ENCODE peak calls at places on chromosomes 2 and 18, in five cellular contexts. One of them, this sample, is unnamed.

GRCh38 chr2:27901219-27901618 is 10.7 kb downstream of the BABAM2 start:
- DNase-seq in CD8-positive, alpha-beta T cell: no peak
- DNase-seq in fibroblast of lung: no peak
- DNase-seq in foreskin fibroblast: peak
- DNase-seq in esophagus squamous epithelium: no peak
- DNase-seq in this sample: no peak

GRCh38 chr2:23924589-23925359 is 2.1 kb downstream of the ATAD2B start:
- DNase-seq in CD8-positive, alpha-beta T cell: no peak
- DNase-seq in fibroblast of lung: no peak
- DNase-seq in foreskin fibroblast: no peak
- DNase-seq in esophagus squamous epithelium: no peak
- DNase-seq in this sample: no peak

GRCh38 chr2:174122185-174122584 is 126.1 kb downstream of the OLA1 start:
- DNase-seq in CD8-positive, alpha-beta T cell: no peak
- DNase-seq in fibroblast of lung: no peak
- DNase-seq in foreskin fibroblast: no peak
- DNase-seq in esophagus squamous epithelium: no peak
- DNase-seq in this sample: no peak

GRCh38 chr2:8481463-8482009 is 200.3 kb upstream of the ID2 start:
- DNase-seq in CD8-positive, alpha-beta T cell: peak
- DNase-seq in fibroblast of lung: no peak
- DNase-seq in foreskin fibroblast: no peak
- DNase-seq in esophagus squamous epithelium: no peak
- DNase-seq in this sample: no peak

GRCh38 chr2:55161295-55162210 is 70.5 kb downstream of the CLHC1 start:
- DNase-seq in CD8-positive, alpha-beta T cell: no peak
- DNase-seq in fibroblast of lung: no peak
- DNase-seq in foreskin fibroblast: no peak
- DNase-seq in esophagus squamous epithelium: no peak
- DNase-seq in this sample: peak

GRCh38 chr18:56756971-56757370 is 105.8 kb downstream of the WDR7 start:
- DNase-seq in CD8-positive, alpha-beta T cell: no peak
- DNase-seq in fibroblast of lung: no peak
- DNase-seq in foreskin fibroblast: no peak
- DNase-seq in esophagus squamous epithelium: no peak
- DNase-seq in this sample: no peak

GRCh38 chr2:45083175-45083574 is 73.9 kb upstream of the SIX2 start:
- DNase-seq in CD8-positive, alpha-beta T cell: no peak
- DNase-seq in fibroblast of lung: peak
- DNase-seq in foreskin fibroblast: no peak
- DNase-seq in esophagus squamous epithelium: no peak
- DNase-seq in this sample: no peak

GRCh38 chr2:99708231-99708630 is 218.4 kb upstream of the REV1 start:
- DNase-seq in CD8-positive, alpha-beta T cell: no peak
- DNase-seq in fibroblast of lung: no peak
- DNase-seq in foreskin fibroblast: no peak
- DNase-seq in esophagus squamous epithelium: no peak
- DNase-seq in this sample: no peak

GRCh38 chr2:112293636-112294401 is 18.4 kb downstream of the ZC3H6 start:
- DNase-seq in CD8-positive, alpha-beta T cell: no peak
- DNase-seq in fibroblast of lung: no peak
- DNase-seq in foreskin fibroblast: no peak
- DNase-seq in esophagus squamous epithelium: no peak
- DNase-seq in this sample: no peak

GRCh38 chr2:191552036-191552435 is 125.9 kb upstream of the NABP1 start:
- DNase-seq in CD8-positive, alpha-beta T cell: no peak
- DNase-seq in fibroblast of lung: no peak
- DNase-seq in foreskin fibroblast: no peak
- DNase-seq in esophagus squamous epithelium: no peak
- DNase-seq in this sample: no peak

GRCh38 chr2:94871226-94872087 is at the start of gene TEKT4:
- DNase-seq in CD8-positive, alpha-beta T cell: no peak
- DNase-seq in fibroblast of lung: no peak
- DNase-seq in foreskin fibroblast: no peak
- DNase-seq in esophagus squamous epithelium: no peak
- DNase-seq in this sample: peak

GRCh38 chr2:172070936-172071335 is 14.4 kb upstream of the DLX1 start:
- DNase-seq in CD8-positive, alpha-beta T cell: no peak
- DNase-seq in fibroblast of lung: no peak
- DNase-seq in foreskin fibroblast: no peak
- DNase-seq in esophagus squamous epithelium: no peak
- DNase-seq in this sample: no peak

GRCh38 chr2:69082430-69082997 is 69.5 kb downstream of the ANTXR1 start:
- DNase-seq in CD8-positive, alpha-beta T cell: no peak
- DNase-seq in fibroblast of lung: peak
- DNase-seq in foreskin fibroblast: peak
- DNase-seq in esophagus squamous epithelium: no peak
- DNase-seq in this sample: no peak

GRCh38 chr2:127050803-127051115 is 56.2 kb downstream of the BIN1 start:
- DNase-seq in CD8-positive, alpha-beta T cell: no peak
- DNase-seq in fibroblast of lung: no peak
- DNase-seq in foreskin fibroblast: no peak
- DNase-seq in esophagus squamous epithelium: no peak
- DNase-seq in this sample: no peak

GRCh38 chr2:127051780-127052067 is 55.2 kb downstream of the BIN1 start:
- DNase-seq in CD8-positive, alpha-beta T cell: no peak
- DNase-seq in fibroblast of lung: no peak
- DNase-seq in foreskin fibroblast: no peak
- DNase-seq in esophagus squamous epithelium: no peak
- DNase-seq in this sample: no peak

GRCh38 chr2:127049927-127050802 is 56.8 kb downstream of the BIN1 start:
- DNase-seq in CD8-positive, alpha-beta T cell: peak
- DNase-seq in fibroblast of lung: peak
- DNase-seq in foreskin fibroblast: no peak
- DNase-seq in esophagus squamous epithelium: no peak
- DNase-seq in this sample: no peak

GRCh38 chr2:127052068-127052770 is 54.7 kb downstream of the BIN1 start:
- DNase-seq in CD8-positive, alpha-beta T cell: no peak
- DNase-seq in fibroblast of lung: no peak
- DNase-seq in foreskin fibroblast: no peak
- DNase-seq in esophagus squamous epithelium: no peak
- DNase-seq in this sample: no peak

DNA sequence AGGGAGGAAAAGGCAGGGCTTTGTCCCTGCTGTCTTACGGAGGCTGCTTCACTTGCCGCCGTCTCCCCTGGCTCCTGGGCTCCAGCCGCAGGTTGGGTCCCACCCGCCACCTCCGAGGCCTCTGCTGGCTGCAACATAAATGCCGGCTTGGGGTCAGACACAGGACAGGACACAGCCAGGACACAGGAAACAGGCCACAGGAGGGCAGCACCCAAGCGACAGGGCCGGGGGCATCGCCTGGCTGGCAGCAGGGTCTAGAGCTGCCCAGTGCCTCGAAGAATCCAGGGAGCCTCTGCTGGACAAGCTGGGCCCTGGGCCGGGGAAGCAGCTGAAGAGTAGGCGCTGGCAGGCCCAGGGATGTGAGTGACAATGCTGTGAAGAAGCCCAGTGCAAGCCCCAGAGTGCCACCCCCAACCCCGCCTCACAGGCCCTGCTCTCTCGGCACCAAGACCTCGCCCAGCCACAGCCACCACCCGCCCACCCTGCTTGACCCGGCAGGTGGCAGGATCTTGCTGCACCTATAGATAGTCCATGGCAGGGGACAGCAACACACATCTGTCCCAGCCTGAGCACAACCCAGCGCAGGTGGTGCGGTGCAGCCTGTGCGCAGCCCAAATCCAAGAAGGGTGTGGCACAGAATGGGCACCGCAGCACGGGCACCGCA is 55.7 kb downstream of the BIN1 start:
- DNase-seq in CD8-positive, alpha-beta T cell: no peak
- DNase-seq in fibroblast of lung: no peak
- DNase-seq in foreskin fibroblast: no peak
- DNase-seq in esophagus squamous epithelium: no peak
- DNase-seq in this sample: no peak
- TF ChIP-seq CTCF in CD8-positive, alpha-beta T cell: no peak
- TF ChIP-seq CTCF in fibroblast of lung: no peak
- TF ChIP-seq CTCF in foreskin fibroblast: no peak
- TF ChIP-seq CTCF in esophagus squamous epithelium: no peak
- TF ChIP-seq CTCF in this sample: no peak

GRCh38 chr18:46320297-46320696 is 216.1 kb downstream of the HAUS1 start:
- DNase-seq in CD8-positive, alpha-beta T cell: no peak
- DNase-seq in fibroblast of lung: no peak
- DNase-seq in foreskin fibroblast: no peak
- DNase-seq in esophagus squamous epithelium: no peak
- DNase-seq in this sample: peak
- TF ChIP-seq CTCF in CD8-positive, alpha-beta T cell: no peak
- TF ChIP-seq CTCF in fibroblast of lung: no peak
- TF ChIP-seq CTCF in foreskin fibroblast: no peak
- TF ChIP-seq CTCF in esophagus squamous epithelium: peak
- TF ChIP-seq CTCF in this sample: peak

GRCh38 chr2:234421-234820 is 29.4 kb downstream of the SH3YL1 start:
- DNase-seq in CD8-positive, alpha-beta T cell: no peak
- DNase-seq in fibroblast of lung: no peak
- DNase-seq in foreskin fibroblast: no peak
- DNase-seq in esophagus squamous epithelium: no peak
- DNase-seq in this sample: no peak
- TF ChIP-seq CTCF in CD8-positive, alpha-beta T cell: no peak
- TF ChIP-seq CTCF in fibroblast of lung: no peak
- TF ChIP-seq CTCF in foreskin fibroblast: no peak
- TF ChIP-seq CTCF in esophagus squamous epithelium: no peak
- TF ChIP-seq CTCF in this sample: no peak

DNA sequence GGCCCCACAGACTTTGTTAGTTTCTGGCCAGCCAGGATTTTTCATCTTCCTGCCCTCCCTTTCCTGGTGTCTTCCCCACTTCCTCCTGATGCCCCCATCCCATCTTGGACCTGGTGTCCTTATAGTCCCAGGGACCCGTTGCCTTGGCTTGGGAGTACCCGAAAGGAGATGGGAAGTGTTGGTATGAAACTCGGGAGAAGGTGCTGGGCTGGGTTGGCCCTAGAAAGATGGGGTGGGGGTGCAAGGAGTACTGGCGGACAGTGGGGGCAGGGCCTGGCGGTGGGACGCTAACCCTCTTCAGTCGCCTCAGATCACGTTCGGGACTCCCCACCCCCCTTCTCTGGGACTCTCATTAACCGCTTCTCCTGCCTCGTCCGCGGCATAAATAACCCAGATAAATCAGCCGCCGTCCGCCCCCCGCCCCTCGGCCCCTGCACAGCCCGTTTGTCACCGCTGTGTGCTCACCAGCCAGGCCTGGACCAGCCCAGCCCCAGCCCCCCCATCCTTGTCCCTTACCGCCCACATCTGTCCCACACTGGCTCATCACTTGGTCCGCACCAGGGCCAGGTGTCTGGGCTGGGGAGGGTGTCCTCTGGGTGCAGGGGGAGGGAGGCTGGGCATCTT is 3.7 kb upstream of the ASIC4 start:
- DNase-seq in CD8-positive, alpha-beta T cell: no peak
- DNase-seq in fibroblast of lung: no peak
- DNase-seq in foreskin fibroblast: no peak
- DNase-seq in esophagus squamous epithelium: no peak
- DNase-seq in this sample: no peak
- TF ChIP-seq CTCF in CD8-positive, alpha-beta T cell: no peak
- TF ChIP-seq CTCF in fibroblast of lung: peak
- TF ChIP-seq CTCF in foreskin fibroblast: no peak
- TF ChIP-seq CTCF in esophagus squamous epithelium: no peak
- TF ChIP-seq CTCF in this sample: no peak

DNA sequence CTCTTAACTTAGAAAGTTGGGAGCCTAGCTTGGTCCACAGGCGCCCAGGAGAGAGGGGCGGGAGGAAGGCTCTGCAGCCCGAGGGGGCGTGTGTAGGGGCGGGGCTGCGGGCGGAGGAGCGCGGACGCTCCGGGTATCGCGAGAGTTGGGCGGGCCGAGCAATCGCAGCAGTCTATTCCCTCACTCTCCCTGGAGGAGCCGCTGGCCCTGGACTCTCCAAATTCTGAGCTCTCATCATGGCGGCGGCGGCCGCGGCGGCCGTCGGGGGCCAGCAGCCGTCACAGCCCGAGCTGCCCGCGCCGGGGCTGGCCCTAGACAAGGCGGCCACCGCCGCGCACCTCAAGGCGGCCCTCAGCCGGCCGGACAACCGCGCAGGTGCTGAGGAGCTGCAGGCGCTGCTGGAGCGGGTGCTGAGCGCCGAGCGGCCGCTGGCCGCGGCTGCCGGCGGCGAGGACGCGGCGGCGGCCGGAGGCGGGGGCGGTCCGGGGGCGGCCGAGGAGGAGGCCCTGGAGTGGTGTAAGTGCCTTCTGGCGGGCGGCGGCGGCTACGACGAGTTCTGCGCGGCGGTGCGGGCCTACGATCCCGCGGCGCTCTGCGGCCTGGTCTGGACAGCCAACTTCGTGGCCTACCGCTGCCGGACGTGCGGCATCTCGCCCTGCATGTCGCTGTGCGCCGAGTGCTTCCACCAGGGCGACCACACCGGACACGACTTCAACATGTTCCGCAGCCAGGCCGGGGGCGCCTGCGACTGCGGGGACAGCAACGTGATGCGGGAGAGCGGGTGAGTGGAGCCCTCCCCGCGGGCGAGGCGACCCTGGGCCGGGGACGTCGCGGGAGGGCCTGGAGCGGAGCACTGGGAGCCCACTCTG is at the start of gene UBR3:
- DNase-seq in CD8-positive, alpha-beta T cell: peak
- DNase-seq in fibroblast of lung: peak
- DNase-seq in foreskin fibroblast: peak
- DNase-seq in esophagus squamous epithelium: peak
- DNase-seq in this sample: peak
- TF ChIP-seq CTCF in CD8-positive, alpha-beta T cell: no peak
- TF ChIP-seq CTCF in fibroblast of lung: peak
- TF ChIP-seq CTCF in foreskin fibroblast: no peak
- TF ChIP-seq CTCF in esophagus squamous epithelium: no peak
- TF ChIP-seq CTCF in this sample: peak

This sample was measured in type B pancreatic cell.